ENCODE peak calls at places on chromosomes 12 and 14, in four cellular contexts. X, C, R and G are unnamed samples. For H3K4me1, the result is how much of the 10 kb centered on the place peaks cover.

GRCh38 chr12:24396266-24396665 is 446.8 kb upstream of the SOX5 start:
- DNase-seq in X (no peak), C (no peak), R (no peak), G (no peak)

GRCh38 chr14:68703093-68703492 is 89.8 kb downstream of the ZFP36L1 start:
- DNase-seq in X (no peak), C (no peak), R (peak), G (no peak)

GRCh38 chr12:93137656-93138612 is 208.8 kb upstream of the EEA1 start:
- DNase-seq in X (no peak), C (no peak), R (peak), G (no peak)

GRCh38 chr12:105880824-105881388 is 257.8 kb downstream of the NUAK1 start:
- DNase-seq in X (no peak), C (no peak), R (no peak), G (no peak)

GRCh38 chr12:74365178-74365964 is 172.3 kb upstream of the ATXN7L3B start:
- DNase-seq in X (no peak), C (no peak), R (no peak), G (peak)

GRCh38 chr12:252634-253033 is 10.0 kb downstream of the SLC6A13 start:
- DNase-seq in X (no peak), C (no peak), R (no peak), G (no peak)

GRCh38 chr12:131357920-131358319 is 353.0 kb upstream of the SFSWAP start:
- DNase-seq in X (no peak), C (peak), R (no peak), G (no peak)

GRCh38 chr14:105179191-105179590 is 1.9 kb downstream of the NUDT14 start:
- DNase-seq in X (no peak), C (no peak), R (no peak), G (no peak)

GRCh38 chr14:59251811-59252771 is 63.6 kb downstream of the DAAM1 start:
- DNase-seq in X (no peak), C (no peak), R (no peak), G (no peak)

GRCh38 chr12:45730842-45731336 is 1.4 kb downstream of the ARID2 start:
- DNase-seq in X (peak), C (no peak), R (no peak), G (no peak)

GRCh38 chr14:44979740-44980346 is 17.9 kb downstream of the TOGARAM1 start:
- DNase-seq in X (no peak), C (no peak), R (no peak), G (no peak)

GRCh38 chr12:97276198-97276580 is 186.4 kb upstream of the RMST start:
- DNase-seq in X (no peak), C (no peak), R (no peak), G (no peak)

GRCh38 chr14:94673071-94673470 is 60.9 kb downstream of the SERPINA3 start:
- DNase-seq in X (no peak), C (peak), R (peak), G (no peak)

GRCh38 chr12:107207931-107208515 is 114.7 kb upstream of the CRY1 start:
- DNase-seq in X (no peak), C (no peak), R (no peak), G (no peak)

GRCh38 chr14:35760143-35760542 is 49.0 kb downstream of the RALGAPA1 start:
- DNase-seq in X (no peak), C (no peak), R (no peak), G (no peak)

GRCh38 chr12:65536876-65537661 is 258.6 kb downstream of the MSRB3 start:
- DNase-seq in X (no peak), C (peak), R (peak), G (no peak)

GRCh38 chr12:49824886-49825285 is 3.3 kb downstream of the NCKAP5L start:
- DNase-seq in X (no peak), C (no peak), R (peak), G (no peak)

GRCh38 chr12:111455448-111456320 is 50.0 kb downstream of the SH2B3 start:
- DNase-seq in X (no peak), C (no peak), R (no peak), G (no peak)

GRCh38 chr12:62785941-62786559 is 148.9 kb downstream of the PPM1H start:
- DNase-seq in X (no peak), C (no peak), R (peak), G (no peak)

GRCh38 chr14:51676549-51676948 is 24.8 kb downstream of the FRMD6 start:
- DNase-seq in X (no peak), C (no peak), R (no peak), G (no peak)

GRCh38 chr14:90730367-90730766 is 85.9 kb downstream of the TTC7B start:
- DNase-seq in X (no peak), C (no peak), R (no peak), G (no peak)

GRCh38 chr14:93105362-93105761 is 10.4 kb downstream of the ITPK1 start:
- DNase-seq in X (no peak), C (no peak), R (peak), G (peak)

GRCh38 chr12:56991319-56991906 is 14.9 kb downstream of the ZBTB39 start:
- DNase-seq in X (no peak), C (no peak), R (peak), G (no peak)

GRCh38 chr12:11882301-11883019 is 188.3 kb upstream of the BCL2L14 start:
- DNase-seq in X (no peak), C (no peak), R (no peak), G (no peak)
- H3K4me1 ChIP-seq in X (under half), C (under half), R (under half), G (under half)

DNA sequence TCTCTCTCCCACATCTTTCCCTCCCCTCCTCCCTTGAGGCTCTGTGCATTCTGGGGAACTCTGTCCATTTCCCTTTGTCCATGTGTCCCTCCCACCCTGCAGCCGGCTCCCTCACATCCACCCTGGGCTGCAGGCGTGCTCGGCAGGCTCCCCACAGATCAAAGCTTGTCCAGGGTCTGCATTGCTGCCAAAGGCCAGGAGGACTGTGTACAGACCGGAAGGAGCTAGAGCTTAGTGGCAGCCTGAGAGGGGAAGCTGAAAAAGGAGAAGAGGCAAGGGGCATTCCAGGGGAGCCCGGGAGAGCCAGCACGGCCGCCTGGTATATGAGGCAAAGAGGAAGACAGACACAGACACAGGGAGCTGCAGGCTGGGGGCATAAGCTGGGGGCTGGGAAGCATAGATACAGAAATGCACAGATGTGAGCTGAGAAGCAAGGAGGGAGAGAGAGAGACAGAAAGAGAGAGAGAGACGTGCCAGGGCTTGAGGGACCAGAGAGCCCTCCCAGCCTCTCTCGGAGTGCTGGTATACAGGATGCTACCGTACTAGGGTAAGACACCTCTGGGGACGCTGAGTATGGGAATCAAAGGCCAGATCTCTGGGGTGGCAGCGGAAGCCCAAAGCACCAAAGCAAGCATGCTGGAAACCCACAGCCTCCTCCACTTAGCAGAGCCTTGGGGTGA is 3.3 kb downstream of the CD4 start:
- DNase-seq in X (peak), C (no peak), R (peak), G (peak)
- H3K4me3 ChIP-seq in X (peak), C (no peak), R (no peak), G (no peak)

GRCh38 chr12:14937014-14937413 is 1.3 kb downstream of the ERP27 start:
- DNase-seq in X (no peak), C (no peak), R (no peak), G (no peak)

GRCh38 chr12:14936224-14936861 is 2.0 kb downstream of the ERP27 start:
- DNase-seq in X (no peak), C (no peak), R (no peak), G (peak)

GRCh38 chr12:14935031-14935430 is 3.3 kb downstream of the ERP27 start:
- DNase-seq in X (no peak), C (no peak), R (no peak), G (peak)

GRCh38 chr12:14931791-14932560 is 6.4 kb downstream of the ERP27 start:
- DNase-seq in X (no peak), C (no peak), R (no peak), G (no peak)

GRCh38 chr12:14934511-14934910 is 3.8 kb downstream of the ERP27 start:
- DNase-seq in X (no peak), C (no peak), R (no peak), G (no peak)
- H3K27ac ChIP-seq in X (no peak), C (no peak), R (no peak), G (no peak)

DNA sequence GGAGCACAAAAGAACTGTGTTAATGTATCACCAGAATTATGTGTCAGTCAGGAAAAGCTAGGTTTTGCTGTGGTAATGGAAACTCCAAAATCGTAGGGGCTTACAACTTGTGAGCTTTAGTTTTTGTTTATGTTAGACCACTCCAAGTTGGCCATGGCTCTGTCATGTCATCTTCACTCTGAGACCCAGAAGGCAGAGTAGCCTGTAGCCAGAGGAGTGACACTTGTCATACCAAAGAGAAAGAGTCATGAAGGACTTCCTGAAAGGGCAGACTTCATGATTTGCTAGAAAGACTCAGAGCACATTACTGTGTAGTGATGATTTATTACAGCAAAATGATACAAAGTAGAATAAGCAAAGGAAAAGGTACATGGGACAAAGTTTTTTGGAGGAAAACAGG is 133.6 kb upstream of the SSTR1 start:
- DNase-seq in X (no peak), C (no peak), R (no peak), G (no peak)
- H3K4me1 ChIP-seq in X (half or more), C (under half), R (under half), G (under half)

GRCh38 chr12:55737581-55738112 is 5.3 kb upstream of the GDF11 start:
- DNase-seq in X (no peak), C (peak), R (no peak), G (no peak)

GRCh38 chr12:55738113-55739024 is 4.6 kb upstream of the GDF11 start:
- DNase-seq in X (peak), C (peak), R (peak), G (peak)

GRCh38 chr12:55736780-55737580 is 5.9 kb upstream of the GDF11 start:
- DNase-seq in X (peak), C (peak), R (peak), G (peak)

GRCh38 chr12:55736076-55736475 is 6.8 kb upstream of the GDF11 start:
- DNase-seq in X (no peak), C (peak), R (peak), G (peak)

GRCh38 chr12:55739025-55739378 is 3.9 kb upstream of the GDF11 start:
- DNase-seq in X (no peak), C (no peak), R (no peak), G (no peak)
- H3K4me3 ChIP-seq in X (no peak), C (no peak), R (peak), G (no peak)

GRCh38 chr14:102201369-102201748 is 61.7 kb downstream of the WDR20 start:
- DNase-seq in X (peak), C (no peak), R (no peak), G (no peak)
- H3K27ac ChIP-seq in X (no peak), C (no peak), R (no peak), G (no peak)

DNA sequence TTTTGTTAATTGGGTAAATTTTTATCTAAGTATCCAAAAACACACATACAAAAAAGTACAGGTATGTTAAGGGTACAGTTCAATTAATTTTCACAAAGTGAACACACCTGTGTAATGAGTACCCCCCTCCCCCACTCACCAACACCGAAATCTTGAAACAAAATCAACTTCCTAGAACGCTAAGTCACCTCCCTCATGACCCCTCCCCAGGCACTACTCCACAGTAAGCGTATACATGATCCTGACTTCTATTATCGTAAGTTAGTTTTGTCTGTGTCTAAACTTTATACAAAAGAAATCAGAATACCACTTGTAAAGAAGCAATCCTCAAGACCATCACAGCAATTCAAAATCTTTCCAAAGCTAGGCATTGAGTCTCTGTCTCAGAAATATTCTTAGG is 100.5 kb downstream of the MED13L start:
- DNase-seq in X (no peak), C (no peak), R (no peak), G (no peak)
- H3K4me1 ChIP-seq in X (under half), C (under half), R (under half), G (under half)

DNA sequence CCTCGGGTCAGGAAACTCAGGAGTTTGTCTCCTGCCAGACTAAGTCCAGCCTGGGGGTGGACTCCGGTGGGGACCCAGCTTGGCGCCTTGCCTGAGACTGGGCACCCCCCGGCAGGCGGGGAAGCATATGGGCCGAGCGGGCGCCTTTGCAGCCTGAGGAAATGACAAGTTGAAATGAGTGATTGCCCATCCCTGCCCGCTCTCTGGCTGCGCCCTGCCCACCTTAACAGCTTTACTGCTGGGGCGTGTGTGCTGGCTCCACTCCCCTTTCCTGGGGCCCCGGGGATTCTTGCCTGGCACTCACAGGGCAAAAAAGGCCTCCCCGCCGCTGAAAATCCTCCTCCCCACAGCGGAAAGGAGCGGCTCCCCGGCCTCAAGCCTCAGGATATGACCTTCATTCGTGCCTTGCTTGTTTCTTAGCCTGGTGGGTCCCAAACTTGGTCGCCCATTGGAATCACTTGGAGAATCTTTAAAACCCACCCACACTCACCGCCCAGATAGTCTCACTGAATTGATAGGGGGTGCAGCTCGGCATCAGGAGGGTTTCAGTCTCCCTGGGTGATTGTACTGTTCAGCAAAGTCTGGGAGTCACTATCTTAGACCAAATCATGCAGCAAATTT is 1.5 kb downstream of the RFLNA start:
- DNase-seq in X (no peak), C (no peak), R (no peak), G (no peak)
- H3K4me3 ChIP-seq in X (no peak), C (no peak), R (no peak), G (no peak)